ENCODE peak calls at places on chromosomes 1 and 21, in seven cellular contexts. One of them, this sample, is unnamed.

GRCh38 chr1:181061891-181062777 is 26.4 kb upstream of the IER5 start:
- DNase-seq in A549: no peak
- DNase-seq in DND-41: no peak
- DNase-seq in sigmoid colon: no peak
- DNase-seq in fibroblast of lung: no peak
- DNase-seq in ascending aorta: no peak
- DNase-seq in keratinocyte: no peak
- DNase-seq in this sample: no peak

GRCh38 chr1:39088658-39089057 is 62.5 kb downstream of the NDUFS5 start:
- DNase-seq in ascending aorta: no peak
- DNase-seq in A549: no peak
- DNase-seq in keratinocyte: no peak
- DNase-seq in fibroblast of lung: no peak
- DNase-seq in sigmoid colon: no peak
- DNase-seq in DND-41: no peak
- DNase-seq in this sample: no peak

GRCh38 chr1:160576430-160576829 is 2.9 kb downstream of the CD84 start:
- DNase-seq in fibroblast of lung: no peak
- DNase-seq in sigmoid colon: no peak
- DNase-seq in ascending aorta: no peak
- DNase-seq in DND-41: no peak
- DNase-seq in A549: no peak
- DNase-seq in keratinocyte: no peak
- DNase-seq in this sample: no peak

GRCh38 chr1:240500681-240501080 is 111.3 kb downstream of the GREM2 start:
- DNase-seq in A549: no peak
- DNase-seq in sigmoid colon: no peak
- DNase-seq in DND-41: no peak
- DNase-seq in fibroblast of lung: no peak
- DNase-seq in keratinocyte: no peak
- DNase-seq in ascending aorta: no peak
- DNase-seq in this sample: no peak

GRCh38 chr1:7220007-7220406 is 434.8 kb downstream of the CAMTA1 start:
- DNase-seq in fibroblast of lung: peak
- DNase-seq in A549: no peak
- DNase-seq in sigmoid colon: no peak
- DNase-seq in DND-41: no peak
- DNase-seq in keratinocyte: no peak
- DNase-seq in ascending aorta: no peak
- DNase-seq in this sample: no peak

GRCh38 chr1:68725353-68725752 is 228.5 kb upstream of the DEPDC1 start:
- DNase-seq in sigmoid colon: peak
- DNase-seq in ascending aorta: no peak
- DNase-seq in keratinocyte: no peak
- DNase-seq in fibroblast of lung: peak
- DNase-seq in A549: no peak
- DNase-seq in DND-41: no peak
- DNase-seq in this sample: no peak

GRCh38 chr1:238606896-238607295 is 716.2 kb upstream of the ZP4 start:
- DNase-seq in sigmoid colon: no peak
- DNase-seq in A549: no peak
- DNase-seq in fibroblast of lung: peak
- DNase-seq in ascending aorta: no peak
- DNase-seq in keratinocyte: no peak
- DNase-seq in DND-41: no peak
- DNase-seq in this sample: no peak

GRCh38 chr1:234820597-234820996 is 210.6 kb upstream of the IRF2BP2 start:
- DNase-seq in keratinocyte: no peak
- DNase-seq in fibroblast of lung: no peak
- DNase-seq in ascending aorta: no peak
- DNase-seq in A549: no peak
- DNase-seq in DND-41: no peak
- DNase-seq in sigmoid colon: no peak
- DNase-seq in this sample: no peak

GRCh38 chr1:92439291-92439690 is 47.4 kb downstream of the GFI1 start:
- DNase-seq in sigmoid colon: no peak
- DNase-seq in ascending aorta: no peak
- DNase-seq in DND-41: no peak
- DNase-seq in A549: no peak
- DNase-seq in keratinocyte: no peak
- DNase-seq in fibroblast of lung: no peak
- DNase-seq in this sample: no peak

GRCh38 chr1:168628807-168629206 is 52.4 kb downstream of the XCL1 start:
- DNase-seq in sigmoid colon: no peak
- DNase-seq in fibroblast of lung: peak
- DNase-seq in keratinocyte: peak
- DNase-seq in A549: peak
- DNase-seq in DND-41: no peak
- DNase-seq in ascending aorta: no peak
- DNase-seq in this sample: no peak

GRCh38 chr1:183349201-183349711 is 68.9 kb downstream of the NMNAT2 start:
- DNase-seq in sigmoid colon: peak
- DNase-seq in fibroblast of lung: peak
- DNase-seq in A549: no peak
- DNase-seq in keratinocyte: no peak
- DNase-seq in DND-41: no peak
- DNase-seq in ascending aorta: no peak
- DNase-seq in this sample: no peak

GRCh38 chr1:7279753-7280150 is 491.3 kb upstream of the VAMP3 start:
- DNase-seq in keratinocyte: no peak
- DNase-seq in DND-41: no peak
- DNase-seq in fibroblast of lung: no peak
- DNase-seq in sigmoid colon: no peak
- DNase-seq in ascending aorta: no peak
- DNase-seq in A549: no peak
- DNase-seq in this sample: no peak

GRCh38 chr21:31530364-31530763 is 129.1 kb upstream of the SOD1 start:
- DNase-seq in sigmoid colon: no peak
- DNase-seq in ascending aorta: no peak
- DNase-seq in fibroblast of lung: no peak
- DNase-seq in DND-41: no peak
- DNase-seq in A549: no peak
- DNase-seq in keratinocyte: no peak
- DNase-seq in this sample: no peak

GRCh38 chr1:70990460-70991253 is 57.0 kb downstream of the PTGER3 start:
- DNase-seq in DND-41: no peak
- DNase-seq in fibroblast of lung: no peak
- DNase-seq in sigmoid colon: no peak
- DNase-seq in keratinocyte: no peak
- DNase-seq in ascending aorta: no peak
- DNase-seq in A549: no peak
- DNase-seq in this sample: no peak

GRCh38 chr1:28560886-28561285 is 8.0 kb downstream of the TRNAU1AP start:
- DNase-seq in keratinocyte: no peak
- DNase-seq in A549: no peak
- DNase-seq in DND-41: no peak
- DNase-seq in ascending aorta: no peak
- DNase-seq in fibroblast of lung: no peak
- DNase-seq in sigmoid colon: no peak
- DNase-seq in this sample: no peak

GRCh38 chr1:180231506-180232420 is 1.7 kb downstream of the LHX4 start:
- DNase-seq in A549: peak
- DNase-seq in keratinocyte: no peak
- DNase-seq in ascending aorta: no peak
- DNase-seq in DND-41: no peak
- DNase-seq in sigmoid colon: peak
- DNase-seq in fibroblast of lung: peak
- DNase-seq in this sample: peak

GRCh38 chr1:201461783-201462441 is 7.1 kb downstream of the PHLDA3 start:
- DNase-seq in A549: peak
- DNase-seq in fibroblast of lung: peak
- DNase-seq in DND-41: no peak
- DNase-seq in keratinocyte: peak
- DNase-seq in sigmoid colon: peak
- DNase-seq in ascending aorta: peak
- DNase-seq in this sample: peak

GRCh38 chr1:37177230-37177864 is 143.0 kb upstream of the GRIK3 start:
- DNase-seq in fibroblast of lung: no peak
- DNase-seq in A549: peak
- DNase-seq in DND-41: peak
- DNase-seq in ascending aorta: no peak
- DNase-seq in keratinocyte: peak
- DNase-seq in sigmoid colon: no peak
- DNase-seq in this sample: no peak

GRCh38 chr1:44619261-44619900 is 54.9 kb downstream of the TMEM53 start:
- DNase-seq in fibroblast of lung: peak
- DNase-seq in keratinocyte: no peak
- DNase-seq in A549: no peak
- DNase-seq in sigmoid colon: no peak
- DNase-seq in ascending aorta: no peak
- DNase-seq in DND-41: no peak
- DNase-seq in this sample: no peak
- H3K27ac ChIP-seq in fibroblast of lung: peak
- H3K27ac ChIP-seq in keratinocyte: no peak
- H3K27ac ChIP-seq in A549: no peak
- H3K27ac ChIP-seq in sigmoid colon: peak
- H3K27ac ChIP-seq in ascending aorta: no peak
- H3K27ac ChIP-seq in DND-41: no peak
- H3K27ac ChIP-seq in this sample: no peak

GRCh38 chr1:228735871-228736586 is 750 bp downstream of the RHOU start:
- DNase-seq in DND-41: no peak
- DNase-seq in ascending aorta: no peak
- DNase-seq in A549: peak
- DNase-seq in sigmoid colon: peak
- DNase-seq in fibroblast of lung: peak
- DNase-seq in keratinocyte: no peak
- DNase-seq in this sample: peak

GRCh38 chr1:228736844-228737415 is 1.7 kb downstream of the RHOU start:
- DNase-seq in DND-41: no peak
- DNase-seq in sigmoid colon: no peak
- DNase-seq in ascending aorta: no peak
- DNase-seq in A549: no peak
- DNase-seq in fibroblast of lung: no peak
- DNase-seq in keratinocyte: no peak
- DNase-seq in this sample: no peak

GRCh38 chr1:228734881-228735801 is at the start of gene RHOU:
- DNase-seq in fibroblast of lung: peak
- DNase-seq in A549: peak
- DNase-seq in ascending aorta: peak
- DNase-seq in sigmoid colon: peak
- DNase-seq in keratinocyte: no peak
- DNase-seq in DND-41: peak
- DNase-seq in this sample: peak

GRCh38 chr1:228739826-228740225 is 4.5 kb downstream of the RHOU start:
- DNase-seq in ascending aorta: no peak
- DNase-seq in fibroblast of lung: no peak
- DNase-seq in sigmoid colon: no peak
- DNase-seq in keratinocyte: no peak
- DNase-seq in A549: no peak
- DNase-seq in DND-41: no peak
- DNase-seq in this sample: no peak

GRCh38 chr1:228737613-228738012 is 2.3 kb downstream of the RHOU start:
- DNase-seq in fibroblast of lung: no peak
- DNase-seq in DND-41: no peak
- DNase-seq in sigmoid colon: peak
- DNase-seq in keratinocyte: no peak
- DNase-seq in ascending aorta: no peak
- DNase-seq in A549: no peak
- DNase-seq in this sample: no peak
- H3K4me3 ChIP-seq in fibroblast of lung: no peak
- H3K4me3 ChIP-seq in DND-41: no peak
- H3K4me3 ChIP-seq in sigmoid colon: peak
- H3K4me3 ChIP-seq in keratinocyte: no peak
- H3K4me3 ChIP-seq in ascending aorta: peak
- H3K4me3 ChIP-seq in A549: no peak
- H3K4me3 ChIP-seq in this sample: peak

GRCh38 chr1:62437273-62437945 is 560 bp downstream of the USP1 start:
- DNase-seq in ascending aorta: no peak
- DNase-seq in fibroblast of lung: peak
- DNase-seq in DND-41: no peak
- DNase-seq in sigmoid colon: peak
- DNase-seq in A549: no peak
- DNase-seq in keratinocyte: no peak
- DNase-seq in this sample: peak
- H3K27ac ChIP-seq in ascending aorta: peak
- H3K27ac ChIP-seq in fibroblast of lung: peak
- H3K27ac ChIP-seq in DND-41: peak
- H3K27ac ChIP-seq in sigmoid colon: peak
- H3K27ac ChIP-seq in A549: peak
- H3K27ac ChIP-seq in keratinocyte: peak
- H3K27ac ChIP-seq in this sample: peak

DNA sequence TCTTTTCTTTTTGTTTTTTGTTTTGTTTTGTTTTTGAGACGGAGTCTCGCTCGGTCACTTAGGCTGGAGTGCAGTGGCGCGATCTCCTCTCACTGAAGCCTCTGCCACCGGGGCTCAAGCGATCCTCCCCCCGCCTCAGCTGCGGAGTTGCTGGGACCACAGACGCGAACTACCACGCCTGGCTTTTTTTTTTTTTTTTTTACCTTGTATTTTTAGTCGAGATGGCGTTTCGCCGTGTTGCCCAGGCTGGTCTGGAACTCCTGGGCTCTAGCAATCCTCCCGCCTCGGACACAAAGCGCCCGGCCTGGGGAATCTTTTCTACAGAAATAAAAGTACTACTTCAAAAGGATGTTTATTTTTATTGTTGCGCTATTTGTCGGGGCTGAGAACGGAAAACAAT is 1.1 kb upstream of the SETDB1 start:
- DNase-seq in sigmoid colon: no peak
- DNase-seq in A549: no peak
- DNase-seq in DND-41: no peak
- DNase-seq in fibroblast of lung: no peak
- DNase-seq in ascending aorta: no peak
- DNase-seq in keratinocyte: no peak
- DNase-seq in this sample: peak
- H3K4me3 ChIP-seq in sigmoid colon: peak
- H3K4me3 ChIP-seq in A549: no peak
- H3K4me3 ChIP-seq in DND-41: no peak
- H3K4me3 ChIP-seq in fibroblast of lung: no peak
- H3K4me3 ChIP-seq in ascending aorta: peak
- H3K4me3 ChIP-seq in keratinocyte: no peak
- H3K4me3 ChIP-seq in this sample: peak

DNA sequence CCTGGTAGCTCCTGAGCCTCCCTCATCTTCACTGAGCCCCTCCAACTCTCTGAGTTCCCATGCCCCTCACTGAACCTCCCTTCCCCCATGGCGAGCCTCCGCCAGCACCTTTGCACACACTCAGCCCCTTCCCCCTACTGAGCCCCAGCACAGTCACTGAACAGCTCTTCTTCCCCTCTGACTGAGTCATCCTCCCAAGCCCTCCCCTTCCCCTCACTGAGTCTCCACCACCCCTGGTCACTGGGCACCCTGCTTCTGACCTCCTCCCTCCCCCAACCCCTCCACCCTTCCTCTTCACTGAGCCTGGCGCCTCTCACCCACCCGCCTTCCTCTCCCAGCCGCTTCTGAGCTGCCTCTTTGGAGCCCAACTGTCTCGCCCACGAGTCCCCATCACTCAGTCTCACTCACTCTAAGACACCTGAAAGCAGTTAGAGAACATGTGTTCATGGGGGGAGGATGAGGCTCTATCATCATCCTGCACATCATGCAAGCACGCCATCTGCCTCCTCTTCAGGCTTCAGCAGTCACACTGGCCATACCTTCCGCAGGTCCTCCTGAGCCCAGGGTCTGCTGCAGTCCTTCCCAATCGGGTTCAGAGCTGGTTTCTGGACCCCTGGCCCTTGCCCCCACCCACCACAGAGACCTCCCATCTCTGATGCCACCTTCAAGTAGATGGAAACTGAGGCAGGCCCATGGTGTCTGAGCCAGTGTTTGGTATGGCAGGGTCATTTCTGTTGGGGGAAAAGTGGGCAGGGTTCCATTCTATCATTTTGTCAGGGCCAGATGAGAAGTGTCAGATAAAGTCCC is 2.0 kb upstream of the TRNP1 start:
- DNase-seq in keratinocyte: no peak
- DNase-seq in sigmoid colon: no peak
- DNase-seq in ascending aorta: no peak
- DNase-seq in DND-41: no peak
- DNase-seq in A549: peak
- DNase-seq in fibroblast of lung: peak
- DNase-seq in this sample: no peak
- H3K27ac ChIP-seq in keratinocyte: peak
- H3K27ac ChIP-seq in sigmoid colon: no peak
- H3K27ac ChIP-seq in ascending aorta: no peak
- H3K27ac ChIP-seq in DND-41: no peak
- H3K27ac ChIP-seq in A549: peak
- H3K27ac ChIP-seq in fibroblast of lung: peak
- H3K27ac ChIP-seq in this sample: no peak

This sample was measured in suprapubic skin.